ENCODE peak calls at places on chromosomes 12 and 14, in ten cellular contexts. D is pancreas, E is testis, H is cardiac muscle cell, L is GM10248, A is AG04450, Z is fibroblast of lung, T is A549, K is foreskin fibroblast, R is ascending aorta. O is an unnamed sample.

GRCh38 chr12:128098725-128099124 is 168.2 kb upstream of the TMEM132C start:
- DNase-seq in D (no peak), E (no peak), H (no peak), L (no peak), A (no peak), Z (no peak), T (no peak), K (no peak), R (no peak), O (no peak)

GRCh38 chr12:118493962-118494361 is 117.6 kb downstream of the SUDS3 start:
- DNase-seq in D (no peak), E (no peak), H (no peak), L (no peak), A (no peak), Z (no peak), T (no peak), K (no peak), R (no peak), O (no peak)

GRCh38 chr14:102360388-102360787 is 2.3 kb downstream of the CINP start:
- DNase-seq in D (no peak), E (no peak), H (no peak), L (no peak), A (no peak), Z (no peak), T (no peak), K (no peak), R (no peak), O (no peak)

GRCh38 chr12:59820594-59821011 is 224.8 kb downstream of the SLC16A7 start:
- DNase-seq in D (no peak), E (no peak), H (no peak), L (no peak), A (peak), Z (peak), T (no peak), K (peak), R (no peak), O (no peak)

GRCh38 chr12:88993655-88994054 is 358.6 kb downstream of the DUSP6 start:
- DNase-seq in D (no peak), E (no peak), H (peak), L (peak), A (peak), Z (peak), T (peak), K (peak), R (no peak), O (no peak)

GRCh38 chr12:109943811-109944210 is 43.7 kb downstream of the TCHP start:
- DNase-seq in D (no peak), E (no peak), H (peak), L (no peak), A (no peak), Z (no peak), T (no peak), K (no peak), R (no peak), O (no peak)

GRCh38 chr12:97097734-97098133 is 190.7 kb downstream of the NEDD1 start:
- DNase-seq in D (no peak), E (no peak), H (no peak), L (no peak), A (no peak), Z (no peak), T (no peak), K (no peak), R (no peak), O (no peak)

GRCh38 chr14:77570706-77571293 is 45.6 kb downstream of the SPTLC2 start:
- DNase-seq in D (no peak), E (no peak), H (no peak), L (no peak), A (no peak), Z (no peak), T (no peak), K (no peak), R (no peak), O (no peak)

GRCh38 chr14:105204206-105204930 is 23.3 kb upstream of the NUDT14 start:
- DNase-seq in D (peak), E (peak), H (no peak), L (no peak), A (no peak), Z (peak), T (peak), K (no peak), R (no peak), O (no peak)

GRCh38 chr12:115898670-115899069 is 378.8 kb downstream of the MED13L start:
- DNase-seq in D (no peak), E (no peak), H (no peak), L (no peak), A (no peak), Z (no peak), T (peak), K (no peak), R (no peak), O (no peak)

GRCh38 chr12:115891551-115891950 is 385.9 kb downstream of the MED13L start:
- DNase-seq in D (no peak), E (no peak), H (no peak), L (no peak), A (no peak), Z (no peak), T (no peak), K (no peak), R (no peak), O (no peak)

GRCh38 chr12:115897718-115898117 is 379.8 kb downstream of the MED13L start:
- DNase-seq in D (no peak), E (no peak), H (no peak), L (no peak), A (no peak), Z (peak), T (no peak), K (peak), R (no peak), O (no peak)

GRCh38 chr12:115895247-115895646 is 382.2 kb downstream of the MED13L start:
- DNase-seq in D (no peak), E (no peak), H (no peak), L (no peak), A (no peak), Z (no peak), T (peak), K (no peak), R (no peak), O (no peak)
- TF ChIP-seq CTCF in D (no peak), E (no peak), H (peak), L (no peak), A (peak), Z (no peak), T (peak), K (peak), R (no peak), O (peak)

GRCh38 chr14:85172290-85172689 is 357.7 kb upstream of the FLRT2 start:
- DNase-seq in D (no peak), E (no peak), H (no peak), L (no peak), A (no peak), Z (no peak), T (no peak), K (no peak), R (no peak), O (no peak)
- TF ChIP-seq CTCF in D (no peak), E (no peak), H (no peak), L (no peak), A (no peak), Z (no peak), T (no peak), K (no peak), R (no peak), O (no peak)

GRCh38 chr12:51245476-51246253 is 7.0 kb downstream of the DAZAP2 start:
- DNase-seq in D (no peak), E (no peak), H (no peak), L (no peak), A (no peak), Z (no peak), T (no peak), K (no peak), R (no peak), O (no peak)
- TF ChIP-seq CTCF in D (no peak), E (no peak), H (no peak), L (no peak), A (no peak), Z (no peak), T (no peak), K (no peak), R (no peak), O (no peak)

DNA sequence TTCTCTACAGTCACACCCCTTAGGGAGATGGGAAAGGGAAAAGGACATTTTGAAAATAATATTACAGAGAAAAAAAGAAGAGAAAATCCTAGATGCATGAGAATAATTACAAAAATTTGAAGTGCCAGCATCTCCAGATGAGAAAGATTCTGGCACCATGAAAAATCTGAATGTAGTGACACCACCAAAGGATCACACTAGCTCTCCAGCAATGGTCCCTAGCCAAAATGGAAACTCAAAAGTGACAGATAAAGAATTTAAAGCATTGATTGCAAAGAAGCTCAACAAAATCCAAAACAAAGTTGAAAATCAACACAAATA is 27.4 kb upstream of the GARIN6 start:
- DNase-seq in D (no peak), E (no peak), H (no peak), L (no peak), A (no peak), Z (no peak), T (no peak), K (no peak), R (no peak), O (no peak)
- TF ChIP-seq CTCF in D (no peak), E (no peak), H (no peak), L (no peak), A (no peak), Z (no peak), T (no peak), K (no peak), R (no peak), O (no peak)

DNA sequence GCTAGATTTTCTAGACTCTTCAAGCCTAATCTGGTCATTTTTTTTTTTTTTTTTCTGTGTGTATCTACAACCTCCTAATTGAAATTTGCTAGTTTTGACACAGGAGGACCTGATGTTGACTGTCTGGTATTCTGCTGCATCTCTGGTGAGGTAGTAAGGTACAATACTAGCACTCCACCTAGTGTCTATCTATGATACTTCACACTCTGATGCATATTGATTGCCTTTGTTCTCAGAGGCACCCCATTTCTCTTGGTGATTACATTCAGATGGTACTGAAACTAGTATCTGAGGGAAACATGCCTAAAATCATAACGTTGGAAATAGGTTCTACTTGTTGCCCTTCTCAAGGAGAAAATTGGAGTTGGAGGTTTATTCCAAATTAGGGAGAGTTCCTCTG is 930.5 kb upstream of the NOVA1 start:
- DNase-seq in D (no peak), E (no peak), H (peak), L (no peak), A (no peak), Z (peak), T (peak), K (no peak), R (no peak), O (no peak)
- TF ChIP-seq CTCF in D (no peak), E (peak), H (peak), L (no peak), A (no peak), Z (no peak), T (peak), K (no peak), R (no peak), O (no peak)

O was measured in mesothelial cell of epicardium.